ENCODE peak calls at places on chromosomes 11 and 22, in eight cellular contexts. C, L, K, V, R, A, W and Z are unnamed samples.
A peak's percentile ranks its signal among the peaks of the same experiment; 100 is the strongest.

GRCh38 chr11:17988465-17988864 is 24.4 kb downstream of the SERGEF start:
- DNase-seq in K (no peak), A (no peak), W (no peak), R (no peak), C (no peak), V (no peak), L (no peak), Z (no peak)

GRCh38 chr11:33514079-33514690 is 186.4 kb downstream of the C11orf91 start:
- DNase-seq in W (no peak), V (no peak), R (no peak), C (no peak), L (no peak), A (no peak), K (no peak), Z (no peak)

GRCh38 chr11:102347526-102348331 is 715 bp downstream of the BIRC2 start:
- DNase-seq in L (peak; percentile 44), C (peak; percentile 27), W (no peak), K (no peak), V (no peak), A (peak; percentile 35), R (peak; percentile 64), Z (no peak)

GRCh38 chr11:12461516-12461915 is 84.1 kb downstream of the PARVA start:
- DNase-seq in V (no peak), W (no peak), A (no peak), K (no peak), R (no peak), C (no peak), L (no peak), Z (no peak)

GRCh38 chr22:33400061-33400840 is 342.1 kb upstream of the SYN3 start:
- DNase-seq in L (no peak), C (no peak), W (no peak), A (no peak), K (no peak), V (no peak), R (no peak), Z (no peak)

GRCh38 chr11:88398372-88399140 is 61.0 kb upstream of the CTSC start:
- DNase-seq in W (no peak), L (peak; percentile 13), C (no peak), A (no peak), V (no peak), R (no peak), K (no peak), Z (no peak)

GRCh38 chr22:36201630-36202312 is at the start of gene APOL4:
- DNase-seq in C (no peak), W (peak; percentile 81), K (no peak), A (peak; percentile 71), V (peak; percentile 55), L (no peak), R (peak; percentile 68), Z (no peak)

GRCh38 chr11:126061707-126062678 is 673 bp downstream of the CDON start:
- DNase-seq in C (peak; percentile 83), K (peak; percentile 60), W (no peak), A (peak; percentile 44), R (peak; percentile 50), V (no peak), L (peak; percentile 11), Z (no peak)

GRCh38 chr11:131928992-131929391 is 558.6 kb downstream of the NTM start:
- DNase-seq in V (no peak), C (peak; percentile 15), W (peak; percentile 64), A (no peak), L (peak; percentile 16), K (no peak), R (no peak), Z (no peak)

GRCh38 chr11:70628881-70629844 is 230.8 kb downstream of the CTTN start:
- DNase-seq in L (no peak), K (no peak), W (peak; percentile 77), R (no peak), C (no peak), V (peak; percentile 52), A (peak; percentile 61), Z (no peak)

GRCh38 chr11:74615988-74616387 is 23.6 kb downstream of the POLD3 start:
- DNase-seq in A (no peak), V (no peak), K (no peak), W (no peak), C (no peak), R (no peak), L (no peak), Z (no peak)

GRCh38 chr11:120622189-120622912 is 110.8 kb downstream of the GRIK4 start:
- DNase-seq in L (peak; percentile 71), A (no peak), C (no peak), R (no peak), K (no peak), W (no peak), V (no peak), Z (no peak)

GRCh38 chr11:112004389-112004788 is 20.8 kb upstream of the DLAT start:
- DNase-seq in C (no peak), K (no peak), L (peak; percentile 75), V (no peak), W (no peak), R (no peak), A (no peak), Z (no peak)

GRCh38 chr11:68049509-68050370 is 10.9 kb downstream of the TCIRG1 start:
- DNase-seq in R (peak; percentile 68), V (no peak), W (no peak), K (no peak), L (no peak), C (no peak), A (no peak), Z (no peak)

GRCh38 chr11:94768602-94769511 is 701 bp downstream of the AMOTL1 start:
- DNase-seq in K (peak; percentile 62), C (peak; percentile 63), V (no peak), W (peak; percentile 83), A (peak; percentile 35), L (no peak), R (peak; percentile 31), Z (peak; percentile 33)

GRCh38 chr11:46348986-46349401 is 1.7 kb downstream of the DGKZ start:
- DNase-seq in C (no peak), L (peak; percentile 68), R (no peak), W (no peak), A (no peak), V (no peak), K (no peak), Z (peak; percentile 56)

GRCh38 chr11:113602483-113602882 is 103.6 kb downstream of the TMPRSS5 start:
- DNase-seq in W (no peak), K (no peak), C (no peak), V (no peak), A (no peak), L (no peak), R (no peak), Z (no peak)

GRCh38 chr22:24697671-24698082 is 76.8 kb downstream of the PIWIL3 start:
- DNase-seq in L (no peak), A (peak; percentile 76), W (peak; percentile 87), R (peak; percentile 55), V (peak; percentile 66), K (peak; percentile 45), C (no peak), Z (no peak)

GRCh38 chr11:117094776-117095175 is 3.5 kb downstream of the SIK3 start:
- DNase-seq in K (no peak), L (no peak), A (no peak), R (peak; percentile 28), W (no peak), V (no peak), C (peak; percentile 32), Z (no peak)

GRCh38 chr11:133082453-133082781 is 449.9 kb downstream of the OPCML start:
- DNase-seq in K (peak; percentile 65), A (no peak), C (peak; percentile 68), L (peak; percentile 45), R (peak; percentile 40), W (no peak), V (peak; percentile 43), Z (no peak)

GRCh38 chr11:130037058-130037457 is 32.6 kb upstream of the APLP2 start:
- DNase-seq in L (no peak), A (no peak), C (no peak), W (no peak), R (no peak), K (no peak), V (no peak), Z (no peak)

GRCh38 chr11:12114487-12115033 is 4.2 kb downstream of the MICAL2 start:
- DNase-seq in V (no peak), W (no peak), A (no peak), K (no peak), R (no peak), C (no peak), L (no peak), Z (no peak)

GRCh38 chr22:18078329-18079041 is 695 bp downstream of the PEX26 start:
- DNase-seq in L (peak; percentile 84), K (peak; percentile 68), W (peak; percentile 77), V (no peak), A (no peak), R (peak; percentile 64), C (no peak), Z (peak; percentile 30)
- TF ChIP-seq CTCF in L (no peak), K (no peak), W (no peak), V (no peak), A (no peak), R (no peak), C (peak; percentile 5), Z (no peak)

DNA sequence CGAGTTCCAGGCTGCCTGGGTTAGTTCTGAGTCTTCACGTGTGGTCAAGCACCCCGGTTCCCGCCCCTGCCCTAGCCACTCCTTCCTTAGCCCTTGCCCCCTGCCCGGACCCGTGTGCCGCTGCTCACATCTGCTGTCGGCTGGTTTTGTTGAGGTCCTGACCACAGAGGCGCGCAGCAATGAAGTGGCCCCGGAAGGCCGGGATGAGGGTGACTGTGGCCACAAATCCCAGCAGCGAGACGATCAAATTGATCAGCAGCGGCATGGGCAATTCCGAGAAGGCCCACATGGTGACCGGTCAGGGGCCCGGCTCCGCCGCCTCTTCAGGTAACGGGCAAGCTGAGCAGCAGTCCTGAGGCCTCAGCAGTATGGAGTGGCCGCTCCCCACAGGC is 290 bp downstream of the DPAGT1 start:
- DNase-seq in V (no peak), R (no peak), L (peak; percentile 73), C (no peak), K (no peak), A (no peak), W (no peak), Z (no peak)
- TF ChIP-seq CTCF in V (no peak), R (no peak), L (no peak), C (peak; percentile 25), K (no peak), A (no peak), W (peak; percentile 13), Z (no peak)

DNA sequence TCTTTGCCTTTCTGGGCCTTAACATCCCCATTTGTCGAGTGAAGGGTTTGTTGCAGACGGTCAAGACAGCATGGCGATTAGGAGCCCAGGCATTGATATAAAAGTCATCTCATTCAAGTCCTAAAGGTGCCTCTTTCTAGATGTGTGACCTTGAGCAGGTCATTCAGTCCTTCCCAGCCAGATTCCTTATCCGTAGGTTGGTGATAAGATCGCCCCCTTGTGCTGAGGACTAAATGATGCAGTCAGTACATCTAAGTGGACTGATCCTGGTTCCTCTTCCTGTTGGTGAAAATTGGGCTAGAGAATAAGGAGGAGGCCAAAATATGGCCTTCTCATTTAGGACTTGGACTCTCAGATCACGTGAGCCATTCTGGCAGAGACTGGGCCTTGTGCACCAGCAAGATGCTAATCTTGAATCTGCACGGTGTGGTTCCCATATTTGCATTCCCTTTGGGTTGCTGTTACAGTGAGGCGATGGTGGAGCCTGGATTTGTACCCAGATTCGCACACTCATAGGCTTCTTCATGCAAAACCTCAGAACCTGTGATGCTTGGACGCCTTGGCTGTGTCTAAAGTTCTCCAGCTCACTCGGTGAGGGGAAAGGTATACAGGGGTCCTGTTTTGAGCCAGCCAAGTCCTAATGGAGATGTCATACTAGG is 156.8 kb downstream of the MYO18B start:
- DNase-seq in R (no peak), A (no peak), C (peak; percentile 64), K (no peak), V (no peak), L (peak; percentile 29), W (no peak), Z (no peak)
- TF ChIP-seq CTCF in R (no peak), A (no peak), C (peak; percentile 71), K (no peak), V (no peak), L (peak; percentile 41), W (peak; percentile 17), Z (no peak)

GRCh38 chr11:8697056-8697455 is 14.5 kb downstream of the RPL27A start:
- DNase-seq in R (no peak), L (no peak), A (no peak), C (no peak), W (no peak), V (no peak), K (no peak), Z (no peak)
- TF ChIP-seq CTCF in R (no peak), L (no peak), A (no peak), C (no peak), W (no peak), V (no peak), K (no peak), Z (no peak)